ENCODE peak calls at places on chromosomes 6 and 20, in six cellular contexts. U is astrocyte, N is MM.1S, M is H9, C is GM12878, S is HCT116. E is an unnamed sample.

GRCh38 chr6:90110971-90111370 is 185.7 kb downstream of the BACH2 start:
- DNase-seq in U (no peak), N (no peak), M (no peak), C (no peak), S (no peak), E (no peak)

GRCh38 chr6:79353226-79353625 is 118.7 kb upstream of the HMGN3 start:
- DNase-seq in U (no peak), N (no peak), M (no peak), C (no peak), S (no peak), E (no peak)

GRCh38 chr6:14544689-14545088 is 427.1 kb downstream of the CD83 start:
- DNase-seq in U (no peak), N (no peak), M (no peak), C (no peak), S (no peak), E (no peak)

GRCh38 chr6:6696867-6697531 is 108.5 kb downstream of the LY86 start:
- DNase-seq in U (peak; percentile 46), N (no peak), M (peak; percentile 76), C (no peak), S (peak; percentile 63), E (peak; percentile 50)

GRCh38 chr6:107561325-107561724 is 71.4 kb downstream of the SOBP start:
- DNase-seq in U (no peak), N (no peak), M (no peak), C (no peak), S (no peak), E (no peak)

GRCh38 chr6:163683105-163683622 is 268.6 kb downstream of the QKI start:
- DNase-seq in U (no peak), N (no peak), M (no peak), C (no peak), S (no peak), E (no peak)

GRCh38 chr6:56037587-56037986 is 162.2 kb upstream of the BMP5 start:
- DNase-seq in U (no peak), N (no peak), M (no peak), C (no peak), S (no peak), E (no peak)

GRCh38 chr20:44471481-44471882 is 4.2 kb upstream of the TTPAL start:
- DNase-seq in U (no peak), N (no peak), M (no peak), C (no peak), S (no peak), E (peak; percentile 60)

GRCh38 chr20:25081065-25081729 is 744 bp downstream of the VSX1 start:
- DNase-seq in U (no peak), N (no peak), M (peak; percentile 78), C (no peak), S (no peak), E (no peak)

GRCh38 chr6:123118811-123119210 is 122.8 kb downstream of the CLVS2 start:
- DNase-seq in U (no peak), N (no peak), M (no peak), C (no peak), S (no peak), E (peak; percentile 28)

GRCh38 chr6:37460805-37461204 is 27.8 kb downstream of the CMTR1 start:
- DNase-seq in U (no peak), N (no peak), M (no peak), C (no peak), S (no peak), E (no peak)

GRCh38 chr6:84314377-84314898 is 87.0 kb upstream of the CEP162 start:
- DNase-seq in U (no peak), N (no peak), M (no peak), C (no peak), S (no peak), E (no peak)

GRCh38 chr6:14681699-14682487 is 564.0 kb upstream of the JARID2 start:
- DNase-seq in U (peak; percentile 79), N (no peak), M (no peak), C (no peak), S (no peak), E (peak; percentile 24)

GRCh38 chr6:163554663-163555062 is 140.1 kb downstream of the QKI start:
- DNase-seq in U (no peak), N (peak; percentile 20), M (peak; percentile 61), C (no peak), S (no peak), E (peak; percentile 21)

GRCh38 chr20:36542019-36542488 is 735 bp downstream of the MYL9 start:
- DNase-seq in U (no peak), N (no peak), M (peak; percentile 82), C (no peak), S (peak; percentile 33), E (no peak)

GRCh38 chr6:139765825-139766285 is 391.4 kb upstream of the CITED2 start:
- DNase-seq in U (peak; percentile 63), N (no peak), M (no peak), C (no peak), S (peak; percentile 55), E (peak; percentile 36)

GRCh38 chr20:1341561-1342265 is 12.8 kb upstream of the SDCBP2 start:
- DNase-seq in U (peak; percentile 59), N (no peak), M (peak; percentile 12), C (no peak), S (no peak), E (no peak)

GRCh38 chr20:51019598-51020592 is 3.0 kb downstream of the KCNG1 start:
- DNase-seq in U (no peak), N (no peak), M (no peak), C (no peak), S (no peak), E (peak; percentile 41)

GRCh38 chr20:21074605-21075336 is 31.4 kb downstream of the LINC00237 start:
- DNase-seq in U (peak; percentile 10), N (no peak), M (no peak), C (peak; percentile 50), S (peak; percentile 28), E (peak; percentile 58)

GRCh38 chr6:154907293-154907692 is 87.8 kb upstream of the TIAM2 start:
- DNase-seq in U (peak; percentile 47), N (no peak), M (no peak), C (no peak), S (no peak), E (no peak)

GRCh38 chr6:125821825-125822281 is 31.1 kb downstream of the NCOA7 start:
- DNase-seq in U (peak; percentile 20), N (no peak), M (no peak), C (no peak), S (no peak), E (peak; percentile 21)

GRCh38 chr20:37245671-37246237 is 15.9 kb downstream of the GHRH start:
- DNase-seq in U (no peak), N (no peak), M (peak; percentile 50), C (no peak), S (no peak), E (no peak)

GRCh38 chr6:143634486-143634885 is 43.3 kb upstream of the PHACTR2 start:
- DNase-seq in U (peak; percentile 24), N (peak; percentile 56), M (no peak), C (no peak), S (no peak), E (peak; percentile 43)

GRCh38 chr6:32168350-32168749 is 4.0 kb downstream of the EGFL8 start:
- DNase-seq in U (no peak), N (no peak), M (no peak), C (no peak), S (no peak), E (no peak)
- H3K9ac ChIP-seq in U (no peak overlapping the region), N (no peak overlapping the region), M (no peak overlapping the region), C (no peak overlapping the region), S (no peak overlapping the region), E (no peak overlapping the region)

DNA sequence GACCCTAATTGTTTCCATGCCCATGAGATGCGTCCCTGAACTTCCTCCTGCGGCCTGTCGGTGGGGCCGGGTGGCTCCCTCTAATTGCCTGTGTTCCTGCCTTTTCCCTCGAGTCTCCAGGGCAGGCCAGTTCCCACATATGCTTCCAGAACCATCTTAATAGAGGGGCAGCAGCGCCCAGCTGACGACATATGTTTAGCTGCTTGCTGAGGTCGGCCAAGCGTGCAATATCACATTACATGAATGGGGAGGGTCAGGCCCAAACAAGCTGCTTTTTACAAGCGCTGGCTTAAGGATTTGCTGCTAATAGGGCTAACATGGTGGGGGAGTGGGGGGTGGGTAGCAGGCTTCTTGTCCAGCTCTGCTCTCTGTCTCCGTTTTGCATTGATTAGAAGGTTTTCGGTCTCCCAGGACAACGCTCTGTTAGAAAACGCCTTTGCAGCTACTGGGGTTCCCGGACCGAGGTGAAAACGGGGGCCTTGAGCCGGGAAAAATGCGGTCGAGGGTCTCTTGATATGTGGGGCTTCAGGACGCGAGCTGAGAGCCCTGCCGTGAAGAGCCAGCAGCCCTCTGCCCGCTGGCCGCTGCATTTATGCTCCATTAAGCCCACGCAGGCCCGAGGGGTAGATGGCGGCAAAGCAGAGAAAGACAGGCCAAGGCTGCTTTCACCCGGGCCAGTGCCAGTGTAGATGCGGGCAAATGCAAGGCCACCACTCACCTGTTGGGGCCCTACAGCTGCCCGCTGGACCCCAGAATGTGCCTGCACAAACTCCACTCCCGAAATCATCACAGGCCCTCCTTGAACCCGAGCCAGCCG is 308.5 kb downstream of the BMP7 start:
- DNase-seq in U (peak; percentile 14), N (no peak), M (no peak), C (no peak), S (no peak), E (no peak)
- TF ChIP-seq CTCF in U (no peak), N (no peak), M (peak; percentile 40), C (no peak), S (no peak), E (no peak)

GRCh38 chr6:47102331-47102730 is 60.2 kb upstream of the ADGRF1 start:
- DNase-seq in U (no peak), N (no peak), M (no peak), C (no peak), S (no peak), E (no peak)

GRCh38 chr6:47097092-47097945 is 55.2 kb upstream of the ADGRF1 start:
- DNase-seq in U (peak; percentile 57), N (peak; percentile 70), M (peak; percentile 69), C (peak; percentile 3), S (peak; percentile 73), E (peak; percentile 81)

GRCh38 chr6:47096233-47096887 is 54.2 kb upstream of the ADGRF1 start:
- DNase-seq in U (no peak), N (no peak), M (no peak), C (no peak), S (no peak), E (peak; percentile 46)

GRCh38 chr6:47094351-47094925 is 52.3 kb upstream of the ADGRF1 start:
- DNase-seq in U (peak; percentile 39), N (no peak), M (no peak), C (no peak), S (no peak), E (peak; percentile 89)

GRCh38 chr6:47098570-47098993 is 56.5 kb upstream of the ADGRF1 start:
- DNase-seq in U (no peak), N (no peak), M (no peak), C (no peak), S (no peak), E (peak; percentile 54)
- H3K9ac ChIP-seq in U (no peak overlapping the region), N (no peak overlapping the region), M (no peak overlapping the region), C (no peak overlapping the region), S (no peak overlapping the region), E (no peak overlapping the region)

DNA sequence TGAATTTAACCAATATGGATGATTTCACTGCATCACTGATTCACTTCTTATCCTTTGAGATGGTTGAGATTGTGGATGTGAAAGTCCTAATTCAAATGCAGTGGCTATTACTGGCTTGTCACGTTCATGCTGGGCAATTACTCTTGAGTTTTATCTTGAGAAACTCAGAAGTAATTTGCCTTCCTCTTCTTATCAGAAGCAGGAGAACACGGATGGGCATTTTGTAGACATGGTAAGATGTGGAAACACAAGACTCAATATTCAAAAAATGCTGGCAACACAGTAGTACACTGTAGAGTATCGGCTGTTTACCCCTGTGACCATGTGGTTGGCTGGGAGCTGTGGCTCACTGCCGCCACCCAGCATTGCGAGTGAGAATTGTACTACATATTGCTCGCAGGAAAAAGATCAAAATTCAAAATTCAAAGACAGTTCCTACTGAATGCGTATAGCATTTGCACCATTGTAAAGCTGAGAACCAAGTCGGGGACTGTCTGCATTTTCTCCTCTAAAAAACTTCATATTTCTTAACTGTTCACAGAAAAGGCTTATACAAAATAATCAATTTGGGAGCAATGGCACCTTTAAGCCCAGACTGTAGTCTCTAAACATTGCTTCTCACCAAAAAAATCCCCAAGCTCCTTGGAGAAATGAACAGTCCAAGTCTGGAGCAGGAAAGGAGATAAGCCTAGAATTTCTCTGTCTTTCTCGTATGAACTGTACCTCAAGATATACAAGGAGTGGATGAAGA is 61.9 kb upstream of the ELOVL5 start:
- DNase-seq in U (no peak), N (peak; percentile 59), M (peak; percentile 48), C (peak; percentile 37), S (peak; percentile 22), E (peak; percentile 13)
- TF ChIP-seq CTCF in U (peak; percentile 16), N (peak; percentile 92), M (peak; percentile 70), C (peak; percentile 85), S (peak; percentile 66), E (peak; percentile 73)